ENCODE peak calls at places on chromosome 7, in four cellular contexts. H is Peyer's patch, A is HCT116, R is tibial nerve. G is an unnamed sample.

GRCh38 chr7:47153571-47153970 is 428.3 kb downstream of the TNS3 start:
- DNase-seq in A (no peak), H (no peak), R (no peak), G (no peak)

GRCh38 chr7:120993011-120993574 is 4.6 kb downstream of the CPED1 start:
- DNase-seq in H (no peak), A (no peak), R (no peak), G (no peak)

GRCh38 chr7:35037211-35037525 is at the start of gene DPY19L1:
- DNase-seq in A (no peak), R (no peak), H (no peak), G (no peak)

GRCh38 chr7:39453743-39454355 is 112.4 kb upstream of the YAE1 start:
- DNase-seq in A (peak), R (no peak), H (no peak), G (peak)

GRCh38 chr7:77536413-77537135 is 521 bp upstream of the PTPN12 start:
- DNase-seq in R (peak), H (peak), A (peak), G (peak)

GRCh38 chr7:83850037-83850619 is 201.2 kb upstream of the SEMA3E start:
- DNase-seq in A (no peak), H (no peak), R (no peak), G (no peak)

GRCh38 chr7:98617960-98618418 is 904 bp downstream of the NPTX2 start:
- DNase-seq in A (no peak), H (no peak), R (no peak), G (no peak)

GRCh38 chr7:38310601-38311057 is 37.2 kb upstream of the TARP start:
- DNase-seq in R (peak), H (no peak), A (no peak), G (no peak)

GRCh38 chr7:101234636-101235035 is 3.0 kb downstream of the CLDN15 start:
- DNase-seq in A (no peak), R (no peak), H (peak), G (no peak)

GRCh38 chr7:30799206-30799975 is 28.2 kb downstream of the MINDY4 start:
- DNase-seq in H (no peak), A (no peak), R (peak), G (peak)

GRCh38 chr7:47536705-47537611 is 45.0 kb downstream of the TNS3 start:
- DNase-seq in R (peak), H (peak), A (no peak), G (no peak)

GRCh38 chr7:158279539-158280466 is 307.8 kb downstream of the PTPRN2 start:
- DNase-seq in A (no peak), R (peak), H (peak), G (no peak)

GRCh38 chr7:53311205-53311604 is 275.8 kb downstream of the POM121L12 start:
- DNase-seq in R (no peak), A (no peak), H (no peak), G (no peak)

GRCh38 chr7:142030294-142030693 is 34.6 kb downstream of the MGAM start:
- DNase-seq in A (no peak), R (no peak), H (no peak), G (no peak)

GRCh38 chr7:47783456-47784240 is 164.6 kb downstream of the PKD1L1 start:
- DNase-seq in R (no peak), A (peak), H (no peak), G (no peak)

GRCh38 chr7:56106108-56107073 is at the start of gene CHCHD2:
- DNase-seq in H (peak), R (peak), A (peak), G (peak)

GRCh38 chr7:28958235-28958945 is at the start of gene TRIL:
- DNase-seq in H (peak), A (no peak), R (peak), G (no peak)

GRCh38 chr7:27176962-27177794 is 3.1 kb upstream of the HOXA10 start:
- DNase-seq in H (peak), R (peak), A (no peak), G (no peak)

DNA sequence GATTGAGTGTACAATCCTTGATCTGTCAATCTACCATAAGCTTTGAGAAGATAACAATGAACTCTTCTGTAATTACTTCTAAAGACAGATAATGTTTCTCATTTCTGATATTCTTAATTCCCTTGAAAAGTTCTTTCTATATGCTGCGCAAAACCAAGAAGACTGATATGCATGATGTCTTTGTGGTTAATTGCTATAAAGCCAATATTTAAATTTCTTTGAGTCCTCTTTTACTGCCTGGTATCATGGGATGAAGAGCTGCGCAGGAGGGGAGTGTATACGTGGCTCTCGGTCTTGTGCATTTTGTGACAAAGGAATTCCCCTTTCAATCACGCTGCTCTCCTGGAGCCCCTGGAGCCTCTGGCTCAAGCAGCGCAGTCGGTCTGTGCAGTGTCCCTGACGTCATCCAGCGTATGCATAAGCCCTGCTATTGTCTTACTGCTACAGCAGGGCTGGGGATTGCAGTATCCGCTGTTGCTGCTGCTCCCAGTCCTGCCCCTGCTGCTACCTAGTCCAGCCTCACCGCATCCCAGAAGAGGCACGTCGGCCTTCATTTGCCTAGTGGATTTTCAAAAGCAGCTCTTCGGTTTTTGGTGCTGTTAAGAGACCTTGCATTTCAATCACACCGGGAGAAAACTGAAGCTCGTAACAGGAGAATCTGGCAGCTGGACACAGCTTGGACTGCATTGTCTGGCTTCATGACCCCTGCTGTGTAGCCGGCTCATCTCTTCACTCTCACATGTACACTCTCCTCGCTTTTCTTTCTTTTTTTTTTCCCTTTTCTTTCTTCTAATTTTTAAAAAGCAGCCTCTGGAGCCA is 66.7 kb downstream of the ST7 start:
- DNase-seq in A (peak), H (no peak), R (no peak), G (no peak)
- TF ChIP-seq POLR2A in A (no peak), H (no peak), R (peak), G (peak)

GRCh38 chr7:36092221-36092771 is 60.8 kb upstream of the EEPD1 start:
- DNase-seq in A (no peak), R (no peak), H (no peak), G (no peak)
- TF ChIP-seq POLR2A in A (no peak), R (no peak), H (no peak), G (no peak)

GRCh38 chr7:44801890-44802289 is 5.4 kb downstream of the PPIA start:
- DNase-seq in H (no peak), A (no peak), R (no peak), G (no peak)

GRCh38 chr7:44799939-44800338 is 3.5 kb downstream of the PPIA start:
- DNase-seq in R (no peak), A (no peak), H (no peak), G (no peak)

GRCh38 chr7:44798649-44799275 is 2.3 kb downstream of the PPIA start:
- DNase-seq in H (no peak), A (no peak), R (no peak), G (no peak)

GRCh38 chr7:44805950-44806349 is 9.5 kb downstream of the PPIA start:
- DNase-seq in R (no peak), A (no peak), H (no peak), G (no peak)

DNA sequence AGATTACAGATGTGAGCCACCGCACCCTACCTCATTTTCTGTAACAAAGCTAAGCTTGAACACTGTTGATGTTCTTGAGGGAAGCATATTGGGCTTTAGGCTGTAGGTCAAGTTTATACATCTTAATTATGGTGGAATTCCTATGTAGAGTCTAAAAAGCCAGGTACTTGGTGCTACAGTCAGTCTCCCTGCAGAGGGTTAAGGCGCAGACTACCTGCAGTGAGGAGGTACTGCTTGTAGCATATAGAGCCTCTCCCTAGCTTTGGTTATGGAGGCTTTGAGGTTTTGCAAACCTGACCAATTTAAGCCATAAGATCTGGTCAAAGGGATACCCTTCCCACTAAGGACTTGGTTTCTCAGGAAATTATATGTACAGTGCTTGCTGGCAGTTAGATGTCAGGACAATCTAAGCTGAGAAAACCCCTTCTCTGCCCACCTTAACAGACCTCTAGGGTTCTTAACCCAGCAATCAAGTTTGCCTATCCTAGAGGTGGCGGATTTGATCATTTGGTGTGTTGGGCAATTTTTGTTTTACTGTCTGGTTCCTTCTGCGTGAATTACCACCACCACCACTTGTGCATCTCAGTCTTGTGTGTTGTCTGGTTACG is 6.0 kb downstream of the PPIA start:
- DNase-seq in H (no peak), A (no peak), R (no peak), G (no peak)
- TF ChIP-seq POLR2A in H (no peak), A (no peak), R (no peak), G (no peak)

DNA sequence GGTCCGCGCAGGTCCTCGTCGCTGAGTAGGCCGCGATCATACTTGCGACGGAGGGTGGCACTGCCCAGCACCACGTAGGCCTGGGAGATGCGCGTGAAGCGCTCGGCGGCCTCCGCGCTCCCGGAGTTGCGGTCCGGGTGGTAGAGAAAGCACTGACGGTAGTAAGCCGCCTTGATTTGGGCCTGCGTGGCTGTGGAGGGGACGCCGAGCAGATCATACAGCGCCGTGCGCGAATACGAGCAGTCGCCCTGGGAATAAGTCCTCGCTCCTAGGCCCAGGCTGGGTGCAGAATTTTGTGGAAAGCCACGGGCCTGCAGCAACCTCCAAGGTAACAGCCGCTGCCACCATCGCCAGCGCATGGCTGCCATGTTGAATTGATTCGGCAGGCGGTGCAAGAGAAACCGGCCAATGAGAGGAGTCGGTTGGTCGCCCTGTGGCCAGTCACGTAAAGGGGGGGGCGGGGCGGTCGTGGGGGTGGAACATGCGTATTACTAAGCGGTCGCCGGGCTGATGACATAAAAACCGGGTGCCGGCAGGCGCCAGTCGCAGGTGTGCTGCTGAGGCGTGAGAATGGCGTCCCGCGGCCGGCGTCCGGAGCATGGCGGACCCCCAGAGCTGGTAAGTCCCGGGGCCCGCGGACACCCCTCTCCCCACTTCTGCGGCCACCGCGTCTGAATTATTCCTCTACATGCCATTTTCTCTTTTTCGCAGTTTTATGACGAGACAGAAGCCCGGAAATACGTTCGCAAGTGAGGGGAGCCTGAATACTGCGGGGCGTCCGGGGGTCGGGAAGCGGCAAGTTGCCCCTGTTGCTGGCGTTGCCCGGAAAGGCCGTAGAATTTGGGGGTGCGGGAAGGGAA is at the start of the genes BUD23 and DNAJC30:
- DNase-seq in R (peak), A (peak), H (peak), G (peak)
- TF ChIP-seq POLR2A in R (peak), A (peak), H (peak), G (peak)

DNA sequence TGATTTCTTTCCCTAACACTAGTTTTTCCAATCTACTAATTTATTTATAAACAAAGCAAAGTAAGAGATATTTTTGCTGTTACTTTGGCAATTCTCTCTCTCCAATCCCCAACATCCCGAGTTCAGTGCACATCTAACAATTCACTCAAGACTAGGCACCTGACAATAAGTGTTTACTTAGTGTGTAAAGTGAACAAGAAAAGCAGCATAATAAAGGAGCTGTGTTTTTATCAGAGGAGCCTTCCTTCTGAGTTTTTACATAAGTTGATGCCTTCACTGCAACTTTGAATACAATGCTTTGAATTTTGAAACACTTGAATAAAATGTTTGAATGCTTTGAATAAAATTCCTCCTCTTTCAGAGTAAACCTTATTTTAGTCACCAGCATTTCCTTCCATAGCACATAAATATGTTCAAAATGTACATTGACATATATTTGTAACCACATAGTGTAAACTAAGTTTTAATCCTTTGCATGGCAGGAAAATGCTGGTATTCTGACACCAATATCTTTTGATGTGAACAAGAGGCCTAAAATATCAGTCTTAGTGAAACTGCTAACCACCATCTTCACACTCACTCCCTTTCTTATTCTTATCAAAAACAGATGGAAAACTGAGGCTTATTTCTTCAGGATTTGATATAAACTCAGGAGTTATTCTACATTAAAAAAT is 11.4 kb downstream of the PDK4 start:
- DNase-seq in A (no peak), H (no peak), R (no peak), G (no peak)
- TF ChIP-seq POLR2A in A (no peak), H (no peak), R (peak), G (no peak)

GRCh38 chr7:71133232-71133622 is 1.3 kb downstream of the GALNT17 start:
- DNase-seq in H (no peak), A (no peak), R (no peak), G (no peak)

GRCh38 chr7:71132521-71133231 is 732 bp downstream of the GALNT17 start:
- DNase-seq in R (no peak), A (no peak), H (no peak), G (no peak)

GRCh38 chr7:71131256-71131752 is 640 bp upstream of the GALNT17 start:
- DNase-seq in A (no peak), R (peak), H (peak), G (no peak)

GRCh38 chr7:71130280-71130679 is 1.7 kb upstream of the GALNT17 start:
- DNase-seq in H (no peak), R (no peak), A (no peak), G (no peak)

GRCh38 chr7:71131753-71132520 is at the start of gene GALNT17:
- DNase-seq in A (no peak), R (no peak), H (no peak), G (no peak)
- TF ChIP-seq POLR2A in A (no peak), R (no peak), H (no peak), G (no peak)

GRCh38 chr7:2607122-2607912 is 24.5 kb upstream of the TTYH3 start:
- DNase-seq in R (no peak), A (no peak), H (peak), G (no peak)
- TF ChIP-seq POLR2A in R (no peak), A (no peak), H (no peak), G (no peak)

DNA sequence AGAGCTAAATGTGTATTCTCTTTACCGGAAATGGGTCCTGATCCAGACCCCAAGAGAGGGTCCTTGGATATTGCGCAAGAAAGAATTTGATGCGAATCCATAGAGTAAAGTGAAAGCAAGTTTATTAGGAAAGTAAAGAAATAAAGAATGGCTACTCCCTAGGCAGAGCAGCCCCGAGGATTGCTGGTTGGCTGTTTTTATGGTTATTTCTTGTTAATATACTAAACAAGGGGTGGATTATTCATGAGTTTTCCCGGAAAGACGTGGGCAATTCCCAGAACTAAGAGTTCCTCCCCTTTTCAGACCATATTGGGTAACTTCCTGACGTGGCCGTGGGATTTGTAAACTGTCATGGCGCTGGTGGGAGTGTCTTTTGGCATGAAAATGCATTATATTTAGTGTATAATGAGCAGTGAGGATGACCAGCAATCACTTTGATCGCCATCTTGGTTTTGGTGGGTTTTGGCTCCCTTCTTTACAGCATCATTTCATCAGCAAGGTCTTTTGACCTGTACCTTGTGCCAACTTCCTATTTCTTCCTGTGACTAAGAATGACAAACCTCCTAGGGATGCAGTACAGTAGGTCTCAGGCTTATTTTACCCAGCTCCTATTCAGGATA is 60.4 kb downstream of the ARL4A start:
- DNase-seq in R (no peak), A (no peak), H (no peak), G (no peak)
- TF ChIP-seq POLR2A in R (no peak), A (no peak), H (no peak), G (no peak)

DNA sequence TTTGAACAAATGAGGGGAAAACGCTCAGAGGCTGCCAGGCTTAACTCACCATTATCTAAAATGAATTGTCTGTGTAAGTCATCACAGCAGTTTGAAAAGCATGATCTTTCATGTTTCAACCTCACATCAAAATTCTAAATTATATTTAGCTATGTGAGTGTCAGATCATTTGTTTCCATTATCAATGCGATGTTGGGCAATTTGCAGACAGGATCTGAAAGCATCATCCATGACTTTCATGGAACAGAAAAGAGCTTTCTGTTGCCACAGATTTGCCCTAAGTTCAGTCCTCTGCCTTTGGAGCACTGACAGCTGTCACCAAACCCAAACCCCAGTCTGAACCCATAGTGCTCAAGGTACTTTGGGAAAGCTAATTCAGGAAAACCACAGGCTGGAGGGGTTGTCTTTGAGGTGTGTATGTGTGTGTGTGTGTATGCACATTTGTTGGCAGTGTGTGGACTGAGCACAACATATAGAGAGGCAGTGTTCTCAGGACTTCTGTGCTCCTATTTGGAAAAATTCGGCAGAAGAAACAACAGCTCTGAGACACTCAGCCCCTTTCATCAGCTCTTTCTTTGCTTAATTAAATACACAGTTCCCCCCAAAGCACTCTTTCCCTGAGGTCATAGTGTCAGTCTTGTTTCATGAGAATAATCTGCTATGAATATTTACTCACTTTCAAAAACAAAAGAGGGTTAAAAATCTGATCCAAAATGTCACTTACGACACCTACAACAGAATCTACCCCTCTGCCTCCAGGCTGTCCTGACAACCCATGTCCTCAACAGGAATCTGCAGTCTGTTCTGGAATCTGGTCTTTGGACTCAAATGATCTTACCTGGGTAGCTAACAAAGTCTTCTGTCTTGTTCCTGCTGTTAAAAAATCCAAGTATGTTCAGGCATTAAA is 188.5 kb upstream of the KLF14 start:
- DNase-seq in H (no peak), A (no peak), R (no peak), G (no peak)
- TF ChIP-seq POLR2A in H (no peak), A (no peak), R (no peak), G (no peak)

GRCh38 chr7:124929467-124930172 is at the start of gene POT1:
- DNase-seq in A (peak), H (peak), R (peak), G (peak)
- TF ChIP-seq POLR2A in A (peak), H (no peak), R (peak), G (peak)